ENCODE peak calls at places on chromosomes 7 and 10, in four cellular contexts. T is activated T-cell treated with anti-CD3 and anti-CD28 coated beads, Interleukin-2, amount 50 U/mL, for 72 hours; O is hippocampal formation; F is EL. P is an unnamed sample.

GRCh38 chr10:46052057-46052790 is 6.2 kb upstream of the MSMB start:
- DNase-seq in T (no peak), O (no peak), F (no peak), P (no peak)

GRCh38 chr10:102834143-102834542 is 3.1 kb downstream of the CYP17A1 start:
- DNase-seq in T (no peak), O (no peak), F (no peak), P (no peak)

GRCh38 chr10:110502072-110502845 is 4.6 kb downstream of the DUSP5 start:
- DNase-seq in T (no peak), O (no peak), F (no peak), P (no peak)

GRCh38 chr10:98425511-98426352 is 10.8 kb upstream of the PYROXD2 start:
- DNase-seq in T (peak; percentile 55), O (no peak), F (peak; percentile 45), P (peak; percentile 29)

GRCh38 chr7:5479133-5479745 is 55.6 kb upstream of the TNRC18 start:
- DNase-seq in T (no peak), O (no peak), F (no peak), P (no peak)

GRCh38 chr10:105950410-105950809 is 1214.1 kb downstream of the SORCS1 start:
- DNase-seq in T (peak; percentile 23), O (peak; percentile 73), F (peak; percentile 57), P (peak; percentile 3)

GRCh38 chr10:3856593-3856992 is 71.6 kb upstream of the KLF6 start:
- DNase-seq in T (no peak), O (no peak), F (no peak), P (no peak)

GRCh38 chr7:98907570-98907969 is 29.2 kb downstream of the TRRAP start:
- DNase-seq in T (no peak), O (no peak), F (no peak), P (no peak)

GRCh38 chr10:97169063-97169462 is 16.7 kb downstream of the SLIT1 start:
- DNase-seq in T (no peak), O (no peak), F (no peak), P (no peak)

GRCh38 chr7:155466814-155467675 is 9.1 kb downstream of the EN2 start:
- DNase-seq in T (peak; percentile 75), O (no peak), F (no peak), P (no peak)

GRCh38 chr10:113459672-113460280 is 93.1 kb upstream of the HABP2 start:
- DNase-seq in T (no peak), O (no peak), F (no peak), P (no peak)

GRCh38 chr10:71575934-71576801 is 143.4 kb downstream of the C10orf105 start:
- DNase-seq in T (no peak), O (no peak), F (no peak), P (no peak)

GRCh38 chr10:95655571-95656290 is 780 bp downstream of the ALDH18A1 start:
- DNase-seq in T (peak; percentile 40), O (no peak), F (peak; percentile 30), P (peak; percentile 44)

GRCh38 chr7:110156511-110156910 is 934.4 kb upstream of the LRRN3 start:
- DNase-seq in T (no peak), O (no peak), F (no peak), P (no peak)

GRCh38 chr10:14173706-14174594 is 156.8 kb downstream of the FRMD4A start:
- DNase-seq in T (no peak), O (peak; percentile 22), F (peak; percentile 44), P (peak; percentile 42)

GRCh38 chr7:36116347-36117200 is 36.5 kb upstream of the EEPD1 start:
- DNase-seq in T (no peak), O (no peak), F (peak; percentile 58), P (peak; percentile 48)

GRCh38 chr7:16129431-16130126 is 291.8 kb downstream of the CRPPA start:
- DNase-seq in T (no peak), O (no peak), F (peak; percentile 85), P (peak; percentile 97)